ENCODE peak calls at places on chromosomes 5 and 9, in eight cellular contexts. O, D, M, A, J, Y, E and V are unnamed samples.

GRCh38 chr9:112777914-112778313 is 27.4 kb downstream of the SNX30 start:
- DNase-seq in O (no peak), D (peak; percentile 7), M (peak; percentile 89), A (no peak), J (no peak), Y (no peak), E (no peak), V (no peak)

GRCh38 chr9:108130896-108131295 is 641.3 kb upstream of the KLF4 start:
- DNase-seq in O (no peak), D (no peak), M (no peak), A (no peak), J (no peak), Y (no peak), E (no peak), V (no peak)

GRCh38 chr9:93265301-93265971 is 81.5 kb downstream of the WNK2 start:
- DNase-seq in O (no peak), D (no peak), M (no peak), A (no peak), J (no peak), Y (no peak), E (no peak), V (no peak)

GRCh38 chr5:149455889-149456409 is 76.9 kb upstream of the IL17B start:
- DNase-seq in O (no peak), D (no peak), M (no peak), A (peak; percentile 76), J (peak; percentile 81), Y (peak; percentile 42), E (no peak), V (no peak)

GRCh38 chr9:95076696-95077052 is 240.8 kb downstream of the FANCC start:
- DNase-seq in O (no peak), D (no peak), M (no peak), A (no peak), J (no peak), Y (no peak), E (no peak), V (no peak)

GRCh38 chr9:81595887-81596558 is 93.3 kb downstream of the TLE1 start:
- DNase-seq in O (no peak), D (no peak), M (no peak), A (no peak), J (no peak), Y (no peak), E (no peak), V (peak; percentile 3)

GRCh38 chr9:35619800-35620158 is 1.6 kb upstream of the CD72 start:
- DNase-seq in O (no peak), D (peak; percentile 28), M (no peak), A (no peak), J (no peak), Y (no peak), E (no peak), V (no peak)

GRCh38 chr5:28516657-28517175 is 1478.3 kb upstream of the CDH9 start:
- DNase-seq in O (no peak), D (no peak), M (no peak), A (no peak), J (no peak), Y (no peak), E (no peak), V (no peak)

GRCh38 chr5:74542477-74542876 is 98.1 kb downstream of the ENC1 start:
- DNase-seq in O (no peak), D (no peak), M (peak; percentile 11), A (no peak), J (no peak), Y (no peak), E (no peak), V (no peak)

GRCh38 chr9:92328225-92328624 is 2.5 kb downstream of the CENPP start:
- DNase-seq in O (no peak), D (no peak), M (peak; percentile 49), A (no peak), J (no peak), Y (peak; percentile 63), E (peak; percentile 17), V (peak; percentile 19)

GRCh38 chr9:71822455-71822854 is 54.1 kb upstream of the CEMIP2 start:
- DNase-seq in O (no peak), D (no peak), M (no peak), A (no peak), J (no peak), Y (no peak), E (no peak), V (no peak)

GRCh38 chr9:18490591-18491370 is 16.8 kb downstream of the ADAMTSL1 start:
- DNase-seq in O (no peak), D (no peak), M (peak; percentile 89), A (peak; percentile 78), J (peak; percentile 8), Y (peak; percentile 94), E (no peak), V (no peak)